ENCODE peak calls at places on chromosomes 16 and 17, in four cellular contexts. One of them, this sample, is unnamed.
A peak's percentile ranks its signal among the peaks of the same experiment; 100 is the strongest.

GRCh38 chr17:79872762-79873161 is 33.5 kb upstream of the CBX4 start:
- DNase-seq in AG10803: no peak
- DNase-seq in AG04449: no peak
- DNase-seq in HEK293T: no peak
- DNase-seq in this sample: no peak

GRCh38 chr17:33302394-33302793 is 9.3 kb upstream of the ASIC2 start:
- DNase-seq in AG10803: no peak
- DNase-seq in HEK293T: no peak
- DNase-seq in AG04449: no peak
- DNase-seq in this sample: no peak

GRCh38 chr16:27445502-27446175 is 43.7 kb downstream of the IL21R start:
- DNase-seq in AG04449: no peak
- DNase-seq in HEK293T: no peak
- DNase-seq in AG10803: no peak
- DNase-seq in this sample: no peak

GRCh38 chr16:3534126-3534525 is 33.3 kb downstream of the CLUAP1 start:
- DNase-seq in HEK293T: no peak
- DNase-seq in AG10803: no peak
- DNase-seq in AG04449: no peak
- DNase-seq in this sample: no peak

GRCh38 chr16:2517954-2518605 is 2.1 kb upstream of the AMDHD2 start:
- DNase-seq in AG10803: no peak
- DNase-seq in HEK293T: no peak
- DNase-seq in AG04449: no peak
- DNase-seq in this sample: no peak

GRCh38 chr17:76388966-76389888 is 4.8 kb downstream of the SPHK1 start:
- DNase-seq in AG10803: no peak
- DNase-seq in AG04449: no peak
- DNase-seq in HEK293T: no peak
- DNase-seq in this sample: no peak

GRCh38 chr17:40070895-40071719 is 8.3 kb downstream of the THRA start:
- DNase-seq in HEK293T: no peak
- DNase-seq in AG04449: no peak
- DNase-seq in AG10803: no peak
- DNase-seq in this sample: no peak

GRCh38 chr16:70725912-70726828 is 40.3 kb upstream of the MTSS2 start:
- DNase-seq in AG04449: no peak
- DNase-seq in HEK293T: no peak
- DNase-seq in AG10803: no peak
- DNase-seq in this sample: no peak

GRCh38 chr17:10385871-10386270 is 13.1 kb upstream of the MYH13 start:
- DNase-seq in AG10803: no peak
- DNase-seq in HEK293T: no peak
- DNase-seq in AG04449: no peak
- DNase-seq in this sample: no peak

GRCh38 chr16:2773188-2773968 is 3.7 kb downstream of the ELOB start:
- DNase-seq in AG10803: peak; percentile 40
- DNase-seq in AG04449: no peak
- DNase-seq in HEK293T: no peak
- DNase-seq in this sample: no peak

GRCh38 chr16:23408242-23409201 is 44.5 kb downstream of the COG7 start:
- DNase-seq in AG04449: no peak
- DNase-seq in HEK293T: peak; percentile 34
- DNase-seq in AG10803: peak; percentile 85
- DNase-seq in this sample: no peak

GRCh38 chr17:44578947-44579346 is 21.7 kb downstream of the FZD2 start:
- DNase-seq in AG10803: no peak
- DNase-seq in AG04449: no peak
- DNase-seq in HEK293T: no peak
- DNase-seq in this sample: no peak

GRCh38 chr16:81553080-81553813 is 108.6 kb downstream of the CMIP start:
- DNase-seq in AG04449: no peak
- DNase-seq in HEK293T: no peak
- DNase-seq in AG10803: peak; percentile 56
- DNase-seq in this sample: no peak

GRCh38 chr17:48043171-48043570 is 5.0 kb upstream of the NFE2L1 start:
- DNase-seq in AG10803: peak; percentile 29
- DNase-seq in HEK293T: no peak
- DNase-seq in AG04449: no peak
- DNase-seq in this sample: no peak

GRCh38 chr16:457732-458400 is 32.4 kb downstream of the RAB11FIP3 start:
- DNase-seq in AG10803: peak; percentile 21
- DNase-seq in HEK293T: no peak
- DNase-seq in AG04449: no peak
- DNase-seq in this sample: no peak

GRCh38 chr16:57935904-57936303 is 35.0 kb downstream of the CNGB1 start:
- DNase-seq in AG04449: no peak
- DNase-seq in HEK293T: no peak
- DNase-seq in AG10803: no peak
- DNase-seq in this sample: no peak

GRCh38 chr16:69812213-69813014 is 50.3 kb downstream of the WWP2 start:
- DNase-seq in HEK293T: no peak
- DNase-seq in AG10803: no peak
- DNase-seq in AG04449: no peak
- DNase-seq in this sample: no peak

GRCh38 chr17:64984776-64985521 is 65.7 kb upstream of the LRRC37A3 start:
- DNase-seq in AG10803: peak; percentile 62
- DNase-seq in AG04449: no peak
- DNase-seq in HEK293T: no peak
- DNase-seq in this sample: no peak

GRCh38 chr16:621526-622105 is 9.2 kb upstream of the WFIKKN1 start:
- DNase-seq in AG10803: no peak
- DNase-seq in AG04449: no peak
- DNase-seq in HEK293T: no peak
- DNase-seq in this sample: no peak

GRCh38 chr17:40025991-40026815 is 11.0 kb downstream of the CSF3 start:
- DNase-seq in AG10803: no peak
- DNase-seq in AG04449: no peak
- DNase-seq in HEK293T: no peak
- DNase-seq in this sample: no peak

GRCh38 chr17:73826872-73827228 is 182.6 kb upstream of the SDK2 start:
- DNase-seq in AG10803: no peak
- DNase-seq in HEK293T: no peak
- DNase-seq in AG04449: no peak
- DNase-seq in this sample: no peak

GRCh38 chr16:1349351-1349750 is 2.3 kb downstream of the TSR3 start:
- DNase-seq in HEK293T: no peak
- DNase-seq in AG10803: no peak
- DNase-seq in AG04449: no peak
- DNase-seq in this sample: no peak

GRCh38 chr17:74042744-74043486 is 160.6 kb upstream of the RPL38 start:
- DNase-seq in AG10803: peak; percentile 90
- DNase-seq in AG04449: peak; percentile 56
- DNase-seq in HEK293T: peak; percentile 46
- DNase-seq in this sample: peak; percentile 91

GRCh38 chr16:48499822-48500440 is 110.0 kb downstream of the N4BP1 start:
- DNase-seq in HEK293T: no peak
- DNase-seq in AG04449: peak; percentile 84
- DNase-seq in AG10803: peak; percentile 92
- DNase-seq in this sample: no peak

GRCh38 chr16:55487048-55487803 is 8.2 kb downstream of the MMP2 start:
- DNase-seq in AG04449: peak; percentile 79
- DNase-seq in AG10803: peak; percentile 99
- DNase-seq in HEK293T: no peak
- DNase-seq in this sample: no peak

GRCh38 chr17:61361084-61361483 is 38.6 kb upstream of the TBX2 start:
- DNase-seq in AG04449: peak; percentile 62
- DNase-seq in AG10803: peak; percentile 86
- DNase-seq in HEK293T: no peak
- DNase-seq in this sample: no peak

GRCh38 chr17:32357615-32358014 is 7.7 kb downstream of the ZNF207 start:
- DNase-seq in HEK293T: no peak
- DNase-seq in AG10803: no peak
- DNase-seq in AG04449: no peak
- DNase-seq in this sample: no peak

GRCh38 chr17:27651411-27652345 is 20.7 kb downstream of the LGALS9 start:
- DNase-seq in AG10803: peak; percentile 19
- DNase-seq in AG04449: no peak
- DNase-seq in HEK293T: no peak
- DNase-seq in this sample: no peak

This sample was measured in HCT116.